ENCODE peak calls at places on chromosome 11, in nine cellular contexts. G is AG08395; R is GM18507; Z is stimulated activated effector memory CD8-positive, alpha-beta T cell treated with anti-CD3 and anti-CD28 coated beads, Interleukin-12 subunit alpha, Interleukin-12 subunit beta, amount 100 ng/mL, for 72 hours; S is fibroblast of villous mesenchyme; Y is T-helper 9 cell; I is AG09319; V is GM04504; F is HS-5. J is an unnamed sample.

GRCh38 chr11:62652156-62653006 is 721 bp downstream of the INTS5 start:
- DNase-seq in Z (no peak), S (no peak), V (no peak), I (no peak), Y (peak), F (no peak), R (no peak), G (no peak), J (no peak)

GRCh38 chr11:67230406-67230805 is 35.9 kb upstream of the GRK2 start:
- DNase-seq in R (no peak), F (no peak), Z (no peak), I (no peak), Y (no peak), G (no peak), V (no peak), S (no peak), J (no peak)

GRCh38 chr11:7612661-7613393 is 60.5 kb downstream of the CYB5R2 start:
- DNase-seq in I (no peak), R (no peak), S (peak), Y (no peak), G (no peak), F (no peak), Z (no peak), V (no peak), J (no peak)

GRCh38 chr11:76669901-76670474 is 559 bp downstream of the LRRC32 start:
- DNase-seq in G (peak), Z (no peak), I (peak), S (peak), R (no peak), F (peak), V (peak), Y (no peak), J (no peak)

GRCh38 chr11:110621826-110622225 is 90.4 kb downstream of the ARHGAP20 start:
- DNase-seq in Y (no peak), F (no peak), S (no peak), I (no peak), R (no peak), G (peak), Z (no peak), V (no peak), J (no peak)

GRCh38 chr11:74687237-74688005 is 43.8 kb downstream of the CHRDL2 start:
- DNase-seq in R (no peak), V (no peak), F (no peak), Y (no peak), I (no peak), G (peak), Z (no peak), S (peak), J (no peak)

GRCh38 chr11:30478923-30479322 is 107.2 kb downstream of the MPPED2 start:
- DNase-seq in R (no peak), F (no peak), G (peak), Z (no peak), I (no peak), Y (no peak), S (peak), V (no peak), J (no peak)

GRCh38 chr11:115670538-115671200 is 166.5 kb upstream of the CADM1 start:
- DNase-seq in V (no peak), I (no peak), Y (no peak), F (no peak), Z (no peak), R (no peak), S (no peak), G (no peak), J (no peak)

GRCh38 chr11:36095716-36096115 is 151.9 kb downstream of the LDLRAD3 start:
- DNase-seq in V (no peak), R (no peak), F (no peak), Z (no peak), S (peak), G (no peak), I (no peak), Y (no peak), J (no peak)

GRCh38 chr11:27216268-27217149 is 146.5 kb downstream of the CCDC34 start:
- DNase-seq in V (no peak), S (peak), I (no peak), F (no peak), G (peak), Y (no peak), R (no peak), Z (no peak), J (no peak)

GRCh38 chr11:70628881-70629844 is 230.8 kb downstream of the CTTN start:
- DNase-seq in Y (no peak), V (no peak), F (no peak), I (no peak), R (no peak), G (no peak), S (no peak), Z (no peak), J (no peak)

GRCh38 chr11:18657696-18658095 is 23.6 kb upstream of the SPTY2D1 start:
- DNase-seq in R (no peak), F (no peak), Y (no peak), V (no peak), S (no peak), I (no peak), Z (no peak), G (no peak), J (no peak)

GRCh38 chr11:107665016-107665415 is 46.8 kb downstream of the SLN start:
- DNase-seq in Z (no peak), V (no peak), Y (no peak), F (no peak), I (no peak), G (no peak), S (no peak), R (no peak), J (no peak)